ENCODE peak calls at places on chromosomes 2 and 18, in four cellular contexts. B is breast epithelium, A is transverse colon, L is stomach. X is an unnamed sample.

GRCh38 chr18:43888601-43889000 is 611.3 kb upstream of the SYT4 start:
- DNase-seq in B (no peak), A (no peak), L (no peak), X (no peak)

GRCh38 chr2:237885171-237885930 is 25.9 kb downstream of the RAMP1 start:
- DNase-seq in B (no peak), A (no peak), L (no peak), X (no peak)

GRCh38 chr2:156332452-156333273 is at the start of gene NR4A2:
- DNase-seq in B (peak; percentile 92), A (peak; percentile 95), L (peak; percentile 96), X (peak; percentile 78)

GRCh38 chr18:41681138-41681881 is 273.7 kb upstream of the PIK3C3 start:
- DNase-seq in B (no peak), A (no peak), L (no peak), X (no peak)

GRCh38 chr2:135607561-135607960 is 76.3 kb downstream of the R3HDM1 start:
- DNase-seq in B (no peak), A (no peak), L (no peak), X (no peak)

GRCh38 chr2:13106302-13106701 is 389.6 kb downstream of the TRIB2 start:
- DNase-seq in B (no peak), A (no peak), L (no peak), X (no peak)

GRCh38 chr2:233414273-233414654 is 60.0 kb downstream of the DGKD start:
- DNase-seq in B (peak; percentile 16), A (no peak), L (peak; percentile 28), X (no peak)

GRCh38 chr2:225781991-225782390 is 382.5 kb downstream of the NYAP2 start:
- DNase-seq in B (no peak), A (no peak), L (no peak), X (no peak)

GRCh38 chr2:218830526-218831306 is 887 bp downstream of the PRKAG3 start:
- DNase-seq in B (no peak), A (no peak), L (no peak), X (no peak)

GRCh38 chr18:67776929-67777328 is 260.4 kb upstream of the DSEL start:
- DNase-seq in B (no peak), A (no peak), L (no peak), X (no peak)

GRCh38 chr2:172446524-172447063 is 19.2 kb downstream of the ITGA6 start:
- DNase-seq in B (no peak), A (no peak), L (no peak), X (no peak)

GRCh38 chr18:73679941-73680700 is 467.5 kb downstream of the FBXO15 start:
- DNase-seq in B (no peak), A (no peak), L (no peak), X (no peak)

GRCh38 chr2:233810385-233810784 is 32.3 kb downstream of the MROH2A start:
- DNase-seq in B (no peak), A (no peak), L (peak; percentile 5), X (no peak)

GRCh38 chr2:96642564-96643350 is at the start of gene FER1L5:
- DNase-seq in B (no peak), A (no peak), L (no peak), X (no peak)

GRCh38 chr2:5164806-5165525 is 527.2 kb upstream of the SOX11 start:
- DNase-seq in B (no peak), A (no peak), L (no peak), X (no peak)

DNA sequence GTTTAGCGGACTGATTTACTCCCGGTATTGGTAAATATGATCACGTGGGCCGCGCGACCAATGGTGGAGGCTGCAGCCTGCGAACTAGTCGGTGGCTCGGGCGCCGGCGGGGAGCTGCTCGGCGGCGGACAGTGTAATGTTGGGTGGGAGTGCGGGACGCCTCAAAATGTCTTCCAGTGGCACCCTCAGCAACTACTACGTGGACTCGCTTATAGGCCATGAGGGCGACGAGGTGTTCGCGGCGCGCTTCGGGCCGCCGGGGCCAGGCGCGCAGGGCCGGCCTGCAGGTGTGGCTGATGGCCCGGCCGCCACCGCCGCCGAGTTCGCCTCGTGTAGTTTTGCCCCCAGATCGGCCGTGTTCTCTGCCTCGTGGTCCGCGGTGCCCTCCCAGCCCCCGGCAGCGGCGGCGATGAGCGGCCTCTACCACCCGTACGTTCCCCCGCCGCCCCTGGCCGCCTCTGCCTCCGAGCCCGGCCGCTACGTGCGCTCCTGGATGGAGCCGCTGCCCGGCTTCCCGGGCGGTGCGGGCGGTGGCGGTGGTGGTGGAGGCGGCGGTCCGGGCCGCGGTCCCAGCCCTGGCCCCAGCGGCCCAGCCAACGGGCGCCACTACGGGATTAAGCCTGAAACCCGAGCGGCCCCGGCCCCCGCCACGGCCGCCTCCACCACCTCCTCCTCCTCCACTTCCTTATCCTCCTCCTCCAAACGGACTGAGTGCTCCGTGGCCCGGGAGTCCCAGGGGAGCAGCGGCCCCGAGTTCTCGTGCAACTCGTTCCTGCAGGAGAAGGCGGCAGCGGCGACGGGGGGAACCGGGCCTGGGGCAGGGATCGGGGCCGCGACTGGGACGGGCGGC is at the start of gene HOXD9:
- DNase-seq in B (no peak), A (peak; percentile 74), L (no peak), X (no peak)
- TF ChIP-seq POLR2A in B (no peak), A (peak; percentile 44), L (no peak), X (no peak)

GRCh38 chr18:22223263-22223960 is 54.0 kb downstream of the GATA6 start:
- DNase-seq in B (peak; percentile 93), A (peak; percentile 87), L (peak; percentile 80), X (no peak)
- TF ChIP-seq POLR2AphosphoS5 in B (peak; percentile 70), A (no peak), L (no peak), X (no peak)

DNA sequence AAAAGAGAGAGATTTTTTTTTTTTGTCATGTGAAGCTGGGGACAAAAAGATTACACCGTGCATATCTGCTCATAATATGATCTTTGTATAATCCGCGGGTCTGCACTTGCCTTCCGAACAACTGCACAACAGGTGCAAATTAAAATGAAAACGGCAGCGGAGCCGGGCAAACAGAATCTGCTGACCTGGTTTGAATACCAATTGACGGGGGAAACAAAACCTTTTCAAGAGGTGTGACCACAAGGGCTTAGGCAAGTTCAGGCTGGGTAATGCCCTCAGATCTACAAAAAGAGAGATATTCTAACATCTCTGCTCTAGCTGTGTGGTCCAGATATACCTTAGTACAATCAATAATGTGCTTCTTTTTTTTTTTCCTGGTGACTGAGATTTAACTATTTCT is 88.5 kb downstream of the ZEB2 start:
- DNase-seq in B (no peak), A (no peak), L (no peak), X (no peak)
- TF ChIP-seq POLR2A in B (no peak), A (no peak), L (no peak), X (no peak)

GRCh38 chr18:48227206-48227605 is 182.0 kb downstream of the ZBTB7C start:
- DNase-seq in B (no peak), A (no peak), L (no peak), X (no peak)
- TF ChIP-seq POLR2AphosphoS5 in B (no peak), A (no peak), L (no peak), X (no peak)

DNA sequence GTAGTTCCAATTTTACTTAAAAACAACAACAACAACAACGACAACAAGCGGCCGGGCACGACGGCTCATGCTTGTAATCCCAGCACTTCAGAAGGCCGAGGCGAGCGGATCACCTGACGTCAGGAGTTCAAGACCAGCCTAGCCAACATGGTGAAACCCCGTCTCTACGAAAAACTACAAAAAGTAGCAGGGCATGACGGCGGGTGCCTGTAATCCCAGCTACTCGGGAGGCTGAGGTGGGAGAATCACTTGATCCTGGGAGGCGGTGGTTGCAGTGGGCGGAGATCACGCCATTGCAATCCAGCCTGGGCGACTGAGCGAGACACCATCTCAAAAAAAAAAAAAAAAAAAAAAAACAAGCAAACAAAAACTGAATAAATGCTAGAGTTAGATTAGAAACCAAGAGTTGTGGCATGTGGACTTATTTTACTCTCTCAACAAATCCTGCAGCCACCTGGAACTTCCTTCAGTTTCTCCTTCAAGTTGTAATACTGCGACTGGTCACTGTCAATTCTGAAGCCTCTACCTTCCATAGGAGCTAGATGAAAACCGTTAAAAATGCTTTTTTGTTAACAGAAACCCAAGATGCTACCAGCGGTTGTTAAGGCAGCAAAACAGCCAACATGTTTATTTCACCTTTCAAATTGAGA is 1.3 kb downstream of the ATP5F1A start:
- DNase-seq in B (no peak), A (no peak), L (no peak), X (no peak)
- TF ChIP-seq POLR2A in B (no peak), A (no peak), L (no peak), X (no peak)

GRCh38 chr18:13260114-13260926 is 41.8 kb downstream of the LDLRAD4 start:
- DNase-seq in B (no peak), A (no peak), L (no peak), X (no peak)
- TF ChIP-seq POLR2AphosphoS5 in B (no peak), A (no peak), L (no peak), X (no peak)